ENCODE peak calls at places on chromosome 20, in five cellular contexts. O, X, L, P and E are unnamed samples.
A peak's percentile ranks its signal among the peaks of the same experiment; 100 is the strongest.

GRCh38 chr20:50269111-50270033 is 78.7 kb downstream of the CEBPB start:
- DNase-seq in O (no peak), X (no peak), L (no peak), P (no peak), E (no peak)

GRCh38 chr20:23366384-23366783 is 4.4 kb downstream of the GZF1 start:
- DNase-seq in O (no peak), X (no peak), L (no peak), P (no peak), E (no peak)

GRCh38 chr20:11810316-11811130 is 107.2 kb upstream of the BTBD3 start:
- DNase-seq in O (peak; percentile 74), X (no peak), L (peak; percentile 15), P (peak; percentile 75), E (no peak)

GRCh38 chr20:24998631-24999445 is 6.3 kb upstream of the APMAP start:
- DNase-seq in O (no peak), X (no peak), L (no peak), P (no peak), E (no peak)

GRCh38 chr20:35225319-35226125 is 968 bp upstream of the MMP24 start:
- DNase-seq in O (no peak), X (no peak), L (no peak), P (no peak), E (no peak)

GRCh38 chr20:23138682-23139081 is 52.6 kb upstream of the CD93 start:
- DNase-seq in O (no peak), X (no peak), L (no peak), P (no peak), E (no peak)

GRCh38 chr20:24485981-24486380 is 16.6 kb downstream of the SYNDIG1 start:
- DNase-seq in O (no peak), X (no peak), L (no peak), P (no peak), E (no peak)

GRCh38 chr20:21640556-21640955 is 64.9 kb upstream of the PAX1 start:
- DNase-seq in O (no peak), X (no peak), L (peak; percentile 34), P (peak; percentile 49), E (no peak)

GRCh38 chr20:37347891-37348642 is 2.1 kb downstream of the SRC start:
- DNase-seq in O (no peak), X (no peak), L (no peak), P (peak; percentile 23), E (no peak)

GRCh38 chr20:52490715-52491430 is 299.3 kb upstream of the ZFP64 start:
- DNase-seq in O (peak; percentile 87), X (no peak), L (peak; percentile 21), P (peak; percentile 14), E (peak; percentile 71)

GRCh38 chr20:513429-513828 is 30.2 kb downstream of the CSNK2A1 start:
- DNase-seq in O (peak; percentile 35), X (no peak), L (no peak), P (no peak), E (no peak)

GRCh38 chr20:7967199-7967844 is 27.1 kb upstream of the HAO1 start:
- DNase-seq in O (peak; percentile 61), X (no peak), L (peak; percentile 4), P (peak; percentile 53), E (no peak)

GRCh38 chr20:23151885-23152284 is 65.8 kb upstream of the CD93 start:
- DNase-seq in O (no peak), X (no peak), L (no peak), P (no peak), E (no peak)

GRCh38 chr20:56628873-56629463 is at the start of gene TFAP2C:
- DNase-seq in O (no peak), X (peak; percentile 82), L (peak; percentile 76), P (peak; percentile 98), E (no peak)

GRCh38 chr20:38109657-38110524 is 55.2 kb downstream of the TGM2 start:
- DNase-seq in O (peak; percentile 96), X (peak; percentile 40), L (no peak), P (peak; percentile 99), E (peak; percentile 72)

GRCh38 chr20:62310757-62311121 is 7.9 kb downstream of the ADRM1 start:
- DNase-seq in O (no peak), X (no peak), L (no peak), P (no peak), E (no peak)

GRCh38 chr20:20076297-20077065 is 24.1 kb downstream of the CFAP61 start:
- DNase-seq in O (peak; percentile 70), X (no peak), L (peak; percentile 30), P (peak; percentile 37), E (no peak)

GRCh38 chr20:62885046-62885445 is 23.4 kb upstream of the TCFL5 start:
- DNase-seq in O (no peak), X (no peak), L (no peak), P (no peak), E (no peak)

GRCh38 chr20:63321148-63321831 is 28.3 kb downstream of the COL20A1 start:
- DNase-seq in O (peak; percentile 42), X (no peak), L (no peak), P (peak; percentile 46), E (no peak)

GRCh38 chr20:38260378-38261053 is at the start of gene KIAA1755:
- DNase-seq in O (no peak), X (no peak), L (no peak), P (no peak), E (no peak)

GRCh38 chr20:52269327-52269726 is 77.7 kb upstream of the ZFP64 start:
- DNase-seq in O (no peak), X (no peak), L (peak; percentile 93), P (no peak), E (peak; percentile 88)

GRCh38 chr20:41027366-41027765 is 1.3 kb upstream of the TOP1 start:
- DNase-seq in O (no peak), X (no peak), L (no peak), P (no peak), E (no peak)
- H3K4me3 ChIP-seq in O (no peak overlapping the region), X (no peak overlapping the region), L (no peak overlapping the region), P (no peak overlapping the region), E (peak overlapping the region; percentile 80)

DNA sequence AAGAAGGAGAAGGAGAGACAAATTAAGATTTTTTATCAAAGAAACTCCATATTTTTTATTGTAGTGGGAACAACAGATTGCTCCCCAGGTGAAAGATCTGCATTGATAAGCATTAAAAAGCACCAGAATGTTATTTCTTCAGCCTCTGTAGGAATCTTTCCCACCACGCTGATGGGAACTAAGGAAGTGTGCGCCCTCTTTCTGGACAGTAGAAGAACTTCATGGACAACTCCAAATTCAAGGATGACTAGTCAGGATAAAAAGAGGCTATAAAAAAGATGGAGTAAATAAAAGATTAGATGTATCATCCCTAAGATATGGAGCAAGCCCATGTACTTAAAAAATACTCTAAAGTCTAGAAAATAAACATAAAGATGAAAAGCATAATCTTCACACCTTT is 45.8 kb upstream of the PAK5 start:
- DNase-seq in O (no peak), X (no peak), L (peak; percentile 2), P (peak; percentile 59), E (no peak)
- TF ChIP-seq CTCF in O (no peak), X (no peak), L (peak; percentile 34), P (peak; percentile 56), E (no peak)

GRCh38 chr20:48738094-48738398 is 89.8 kb downstream of the PREX1 start:
- DNase-seq in O (no peak), X (no peak), L (no peak), P (no peak), E (no peak)
- H3K4me3 ChIP-seq in O (no peak overlapping the region), X (no peak overlapping the region), L (no peak overlapping the region), P (no peak overlapping the region), E (no peak overlapping the region)

GRCh38 chr20:58838174-58838573 is 12.5 kb downstream of the GNAS-AS1 start:
- DNase-seq in O (no peak), X (no peak), L (no peak), P (no peak), E (no peak)
- TF ChIP-seq CTCF in O (no peak), X (no peak), L (no peak), P (no peak), E (no peak)

DNA sequence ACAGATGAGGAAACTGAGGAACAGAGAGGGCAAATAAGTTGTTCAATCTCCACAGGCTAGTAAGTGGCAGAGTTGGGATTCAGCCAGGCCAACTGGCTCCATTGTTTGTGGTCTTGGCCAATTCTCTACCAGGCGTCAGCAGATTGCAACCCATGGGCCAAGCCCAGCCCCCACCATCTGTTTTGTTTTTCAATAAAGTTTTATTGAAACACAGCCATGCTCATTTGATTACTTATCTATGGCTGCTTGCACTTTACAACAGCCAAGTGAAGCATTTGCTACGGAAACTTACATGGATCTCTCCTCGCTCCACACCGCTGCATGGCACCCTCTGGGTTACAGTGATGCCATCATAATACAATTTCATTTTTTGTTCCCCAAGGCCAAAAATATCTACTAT is 90.8 kb downstream of the ZNF217 start:
- DNase-seq in O (no peak), X (no peak), L (no peak), P (no peak), E (no peak)
- H3K4me3 ChIP-seq in O (no peak overlapping the region), X (no peak overlapping the region), L (no peak overlapping the region), P (peak overlapping the region; percentile 66), E (no peak overlapping the region)